ENCODE peak calls at places on chromosomes 16 and 17, in six cellular contexts. U, K, D, I, E and V are unnamed samples.

GRCh38 chr17:60766778-60767190 is 89.1 kb downstream of the BCAS3 start:
- DNase-seq in U (no peak), I (no peak), E (no peak), K (no peak), D (peak), V (no peak)

GRCh38 chr16:24986512-24987303 is 28.5 kb downstream of the ARHGAP17 start:
- DNase-seq in D (peak), I (peak), E (no peak), U (peak), K (peak), V (no peak)

GRCh38 chr17:67628580-67629013 is 89.1 kb upstream of the NOL11 start:
- DNase-seq in E (no peak), U (no peak), D (peak), I (no peak), K (no peak), V (no peak)

GRCh38 chr17:75654176-75654575 is 12.8 kb downstream of the RECQL5 start:
- DNase-seq in K (peak), D (no peak), I (no peak), U (no peak), E (no peak), V (no peak)

GRCh38 chr17:43553501-43554018 is 7.4 kb upstream of the ETV4 start:
- DNase-seq in D (no peak), K (no peak), I (no peak), U (no peak), E (no peak), V (no peak)

GRCh38 chr17:61403846-61404701 is 4.4 kb downstream of the TBX2 start:
- DNase-seq in D (no peak), K (peak), I (peak), U (no peak), E (no peak), V (no peak)

GRCh38 chr17:49495842-49496182 is 719 bp downstream of the NGFR start:
- DNase-seq in K (no peak), E (no peak), U (no peak), I (no peak), D (no peak), V (peak)

GRCh38 chr16:363110-364090 is 6.9 kb downstream of the MRPL28 start:
- DNase-seq in U (no peak), I (no peak), E (no peak), D (no peak), K (no peak), V (no peak)

GRCh38 chr16:59202463-59202862 is 468.3 kb upstream of the GOT2 start:
- DNase-seq in I (no peak), E (no peak), K (no peak), U (no peak), D (no peak), V (no peak)

GRCh38 chr16:89912627-89913026 is 6.0 kb upstream of the MC1R start:
- DNase-seq in U (no peak), E (no peak), I (no peak), K (no peak), D (no peak), V (no peak)

GRCh38 chr17:73017653-73018052 is 74.8 kb downstream of the SLC39A11 start:
- DNase-seq in U (no peak), E (no peak), D (no peak), K (peak), I (peak), V (no peak)

GRCh38 chr16:76535-77272 is 1.3 kb upstream of the MPG start:
- DNase-seq in K (peak), I (peak), U (peak), D (peak), E (no peak), V (no peak)

GRCh38 chr16:528111-529011 is 849 bp downstream of the CAPN15 start:
- DNase-seq in D (no peak), K (peak), I (peak), E (no peak), U (no peak), V (peak)

GRCh38 chr17:81249233-81250040 is 10.3 kb downstream of the NDUFAF8 start:
- DNase-seq in E (no peak), U (no peak), D (peak), I (no peak), K (no peak), V (no peak)

GRCh38 chr16:81210807-81211206 is 27.7 kb upstream of the BCO1 start:
- DNase-seq in K (peak), I (no peak), E (no peak), D (no peak), U (no peak), V (no peak)

GRCh38 chr17:74443516-74444296 is 11.8 kb downstream of the GPRC5C start:
- DNase-seq in I (no peak), D (no peak), U (no peak), E (no peak), K (no peak), V (no peak)

GRCh38 chr17:34578016-34578415 is 1.4 kb upstream of the TMEM132E start:
- DNase-seq in U (no peak), D (no peak), E (no peak), I (no peak), K (no peak), V (no peak)

GRCh38 chr16:31267332-31268032 is 7.7 kb downstream of the ITGAM start:
- DNase-seq in I (peak), K (no peak), U (no peak), D (no peak), E (no peak), V (no peak)

GRCh38 chr17:9115446-9116265 is 94.3 kb downstream of the NTN1 start:
- DNase-seq in U (peak), K (peak), E (no peak), I (peak), D (peak), V (peak)

GRCh38 chr17:27563532-27563931 is 67.5 kb upstream of the LGALS9 start:
- DNase-seq in K (no peak), D (no peak), E (no peak), I (no peak), U (no peak), V (no peak)

GRCh38 chr16:3780570-3780969 is 63.2 kb upstream of the TRAP1 start:
- DNase-seq in U (no peak), D (no peak), E (no peak), K (no peak), I (no peak), V (no peak)

GRCh38 chr17:7242717-7243576 is 698 bp upstream of the GABARAP start:
- DNase-seq in E (peak), U (peak), D (peak), K (peak), I (peak), V (peak)

GRCh38 chr16:67882374-67883145 is 2.1 kb upstream of the NRN1L start:
- DNase-seq in D (no peak), I (no peak), E (peak), K (no peak), U (no peak), V (no peak)

GRCh38 chr17:22704674-22705073 is 1012.4 kb downstream of the KCNJ18 start:
- DNase-seq in I (no peak), K (no peak), D (no peak), U (no peak), E (no peak), V (no peak)

GRCh38 chr16:29154676-29155121 is 169.8 kb downstream of the LAT start:
- DNase-seq in U (no peak), E (no peak), I (no peak), K (peak), D (no peak), V (no peak)

GRCh38 chr17:58324409-58325288 is 3.9 kb downstream of the TSPOAP1 start:
- DNase-seq in D (no peak), E (no peak), U (no peak), K (no peak), I (no peak), V (peak)

GRCh38 chr17:82388223-82388921 is 16.8 kb downstream of the UTS2R start:
- DNase-seq in K (no peak), D (peak), U (no peak), E (no peak), I (no peak), V (no peak)

GRCh38 chr17:49817993-49818392 is 29.5 kb downstream of the KAT7 start:
- DNase-seq in U (no peak), I (no peak), K (no peak), D (no peak), E (no peak), V (no peak)

DNA sequence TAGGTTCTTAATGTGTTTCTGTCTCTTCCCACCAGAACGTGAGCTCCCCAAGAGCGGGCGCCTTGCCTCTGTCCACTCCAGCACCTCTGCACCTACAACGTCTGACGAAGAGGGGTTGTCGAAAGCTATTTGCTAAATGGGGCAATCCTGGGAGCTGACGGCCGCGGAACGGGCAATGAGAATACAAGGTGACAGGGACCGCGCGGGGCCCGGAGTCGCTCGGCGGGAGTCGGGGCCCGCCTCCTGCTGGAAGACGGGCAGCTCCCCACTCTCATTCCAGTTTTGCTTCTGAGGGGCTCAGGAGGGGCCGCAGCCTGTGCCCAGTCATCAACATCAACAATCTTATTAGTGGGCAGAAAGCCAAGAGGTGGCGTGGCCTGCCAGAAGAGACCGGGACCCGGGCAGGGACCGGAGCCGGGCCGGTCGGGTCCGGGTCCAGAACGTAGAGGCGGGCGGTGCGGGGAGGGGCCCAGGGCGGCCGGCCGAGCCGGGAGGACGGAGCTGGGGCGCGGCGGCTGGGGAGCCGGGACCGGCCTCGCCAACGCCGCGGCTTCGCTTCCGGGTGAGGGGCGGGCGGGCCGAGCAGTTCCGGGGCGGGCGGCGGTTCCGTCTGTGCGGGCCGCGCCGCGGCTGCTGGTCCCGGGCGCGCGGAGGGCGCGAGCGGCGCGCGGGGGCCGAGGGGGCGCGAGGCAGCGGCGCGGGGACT is at the start of gene MOSMO:
- DNase-seq in U (peak), D (peak), I (peak), E (peak), K (peak), V (peak)
- TF ChIP-seq CTCF in U (no peak), D (peak), I (no peak), E (no peak), K (no peak), V (no peak)

GRCh38 chr17:38577244-38577643 is 28.5 kb downstream of the SRCIN1 start:
- DNase-seq in D (no peak), I (no peak), K (no peak), E (no peak), U (no peak), V (no peak)
- TF ChIP-seq CTCF in D (peak), I (peak), K (no peak), E (no peak), U (no peak), V (no peak)

DNA sequence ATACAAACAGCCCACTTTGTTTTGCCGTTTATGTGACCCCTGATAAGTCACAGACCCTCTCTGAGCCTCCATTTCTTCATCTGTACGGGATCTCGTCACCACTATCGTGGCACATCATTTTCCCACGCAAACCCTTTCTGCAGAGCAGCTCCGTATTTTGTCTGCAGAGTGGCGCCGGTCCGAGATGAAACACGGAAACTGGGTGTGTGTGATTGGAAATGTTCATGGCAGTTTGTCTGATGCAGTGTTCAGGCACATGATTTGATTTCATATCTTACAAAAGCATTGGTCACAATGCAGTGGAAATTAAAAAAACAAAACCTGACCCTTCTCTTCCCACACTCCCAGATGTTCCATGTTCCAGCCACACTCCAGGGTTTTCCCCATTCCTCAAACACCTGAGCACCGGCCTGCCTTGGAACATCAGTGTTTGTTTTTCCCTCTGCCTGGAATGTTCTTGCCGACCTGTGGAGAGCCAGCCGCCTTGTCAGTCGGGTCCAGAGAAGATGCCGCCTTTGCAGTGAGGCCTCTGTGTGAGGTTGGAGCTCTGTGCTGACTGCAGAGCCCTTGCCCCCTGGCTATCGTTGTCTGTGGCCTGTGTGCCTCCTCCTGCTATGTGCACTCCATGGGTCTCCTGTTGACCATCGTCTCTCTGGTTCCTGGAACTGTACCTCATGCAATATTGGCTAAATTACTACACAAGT is 39.2 kb downstream of the NT5M start:
- DNase-seq in D (no peak), I (no peak), K (no peak), U (no peak), E (no peak), V (no peak)
- TF ChIP-seq CTCF in D (no peak), I (no peak), K (no peak), U (no peak), E (no peak), V (no peak)

GRCh38 chr17:39235555-39236221 is 9.9 kb upstream of the STAC2 start:
- DNase-seq in K (peak), I (peak), U (no peak), E (no peak), D (peak), V (peak)
- TF ChIP-seq CTCF in K (peak), I (peak), U (no peak), E (peak), D (peak), V (peak)

GRCh38 chr16:11521019-11521418 is 65.7 kb downstream of the LITAF start:
- DNase-seq in D (no peak), K (no peak), U (no peak), I (no peak), E (no peak), V (no peak)

GRCh38 chr16:11526921-11527320 is 59.8 kb downstream of the LITAF start:
- DNase-seq in D (no peak), I (no peak), U (no peak), K (no peak), E (no peak), V (peak)

GRCh38 chr16:11528053-11528452 is 58.7 kb downstream of the LITAF start:
- DNase-seq in I (no peak), D (no peak), K (no peak), U (no peak), E (no peak), V (no peak)

DNA sequence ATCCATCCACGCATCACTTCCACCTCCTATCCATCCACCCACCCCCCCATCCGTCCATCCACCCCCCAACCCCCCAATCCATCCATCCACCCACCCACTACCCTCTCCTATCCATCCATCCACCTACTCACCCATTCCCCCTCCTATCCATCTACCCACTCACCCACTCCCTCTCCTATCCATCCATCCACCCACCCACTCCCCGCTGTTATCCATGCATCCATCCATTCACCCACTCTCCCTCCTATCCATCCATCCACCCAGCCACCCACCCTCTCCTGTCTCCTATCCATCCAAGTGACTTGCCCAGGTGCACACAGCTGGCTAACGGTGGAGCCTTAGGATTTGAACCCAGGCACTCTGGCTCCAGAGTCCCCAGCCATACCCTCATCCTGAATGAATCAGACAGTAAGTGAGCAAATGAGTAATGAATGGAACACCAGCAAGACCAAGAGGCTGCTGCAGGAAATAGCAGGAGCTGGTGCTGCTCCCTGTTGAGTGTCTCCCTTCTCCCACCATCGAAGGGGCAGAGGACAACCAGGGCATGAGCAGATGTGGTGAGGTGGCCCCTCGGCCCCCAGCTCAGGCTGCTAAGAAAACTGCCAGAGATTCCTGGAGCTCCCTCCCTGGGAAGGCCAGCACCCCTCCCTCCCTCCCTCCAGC is 62.5 kb downstream of the LITAF start:
- DNase-seq in I (no peak), E (no peak), U (no peak), D (no peak), K (peak), V (no peak)
- TF ChIP-seq CTCF in I (peak), E (no peak), U (no peak), D (no peak), K (no peak), V (no peak)

GRCh38 chr17:65561394-65562205 is at the start of gene AXIN2:
- DNase-seq in E (peak), U (peak), K (peak), I (peak), D (peak), V (peak)
- TF ChIP-seq CTCF in E (no peak), U (peak), K (peak), I (no peak), D (peak), V (no peak)

DNA sequence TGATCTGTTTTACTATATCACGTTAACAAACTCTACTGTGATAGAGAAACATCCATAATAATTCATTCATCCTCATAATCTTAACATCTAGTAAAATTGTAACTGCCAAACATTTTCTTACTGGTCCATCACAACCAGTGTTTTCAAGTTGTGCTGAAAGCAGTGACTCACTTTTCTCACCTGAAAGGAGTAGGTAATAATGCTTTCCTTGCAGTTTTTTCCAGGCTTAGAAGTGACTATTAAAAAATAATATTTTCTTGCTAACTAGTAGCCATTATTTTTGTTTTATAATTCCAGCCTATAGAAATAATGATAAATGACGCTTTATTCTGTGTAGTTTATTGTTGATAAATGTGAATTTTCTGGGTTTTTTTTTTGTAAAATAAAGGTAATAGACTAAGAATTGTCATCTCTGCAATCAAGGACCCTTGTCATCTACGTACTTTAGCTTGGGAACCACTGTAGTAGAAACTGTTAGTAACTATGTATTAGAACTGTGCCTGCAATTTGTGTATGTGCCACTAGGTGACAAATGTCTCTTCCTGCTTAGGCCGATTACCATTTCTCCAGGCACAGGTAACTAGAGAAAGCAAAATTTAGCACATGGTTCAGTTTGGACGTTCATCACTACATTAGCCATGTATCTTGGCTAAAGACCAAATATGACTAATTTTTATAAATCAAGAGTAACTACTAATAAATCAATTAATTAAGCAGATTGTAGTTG is 409.4 kb upstream of the ERCC4 start:
- DNase-seq in E (no peak), U (no peak), I (no peak), K (no peak), D (peak), V (no peak)
- TF ChIP-seq CTCF in E (no peak), U (no peak), I (no peak), K (no peak), D (peak), V (peak)

DNA sequence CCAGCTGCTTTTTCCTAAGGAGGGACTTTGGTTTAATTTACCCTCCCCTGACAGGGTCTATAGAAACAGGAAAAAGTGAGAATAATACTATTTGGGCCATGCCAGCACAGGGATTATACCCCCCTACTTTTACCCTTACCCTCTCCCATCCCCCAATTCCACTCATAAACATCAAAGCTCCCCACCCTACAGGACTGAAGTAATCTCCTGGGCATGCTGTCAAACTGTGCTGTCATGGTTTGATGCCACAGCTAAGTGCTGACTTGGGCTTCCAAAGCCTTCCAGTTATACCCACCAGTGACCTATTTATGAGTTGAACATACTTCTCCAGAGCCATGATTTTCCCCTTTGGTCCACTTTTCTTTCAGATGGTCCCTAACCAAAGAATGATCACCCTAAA is 12.8 kb downstream of the PHF12 start:
- DNase-seq in K (no peak), E (no peak), U (no peak), D (no peak), I (no peak), V (no peak)
- TF ChIP-seq CTCF in K (no peak), E (no peak), U (no peak), D (no peak), I (no peak), V (no peak)